ENCODE peak calls at places on chromosomes 3 and 15, in six cellular contexts. F, H, O, W, J and B are unnamed samples.

GRCh38 chr3:30689202-30689641 is 82.8 kb downstream of the TGFBR2 start:
- DNase-seq in F (peak), H (peak), O (no peak), W (peak), J (no peak), B (no peak)

GRCh38 chr3:63670544-63670943 is 18.1 kb downstream of the SNTN start:
- DNase-seq in F (no peak), H (no peak), O (no peak), W (no peak), J (no peak), B (no peak)

GRCh38 chr3:85360742-85361387 is 402.1 kb downstream of the CADM2 start:
- DNase-seq in F (peak), H (no peak), O (no peak), W (peak), J (peak), B (peak)

GRCh38 chr3:8865697-8866096 is 96.3 kb upstream of the OXTR start:
- DNase-seq in F (no peak), H (no peak), O (no peak), W (no peak), J (no peak), B (no peak)

GRCh38 chr15:57607570-57608000 is 15.9 kb downstream of the MYZAP start:
- DNase-seq in F (peak), H (peak), O (no peak), W (peak), J (no peak), B (peak)

GRCh38 chr3:38490288-38490860 is 5.8 kb upstream of the EXOG start:
- DNase-seq in F (no peak), H (peak), O (no peak), W (no peak), J (no peak), B (no peak)

GRCh38 chr15:99006904-99007495 is 592 bp downstream of the PGPEP1L start:
- DNase-seq in F (no peak), H (no peak), O (no peak), W (no peak), J (no peak), B (no peak)

GRCh38 chr15:70792171-70792573 is 28.8 kb upstream of the UACA start:
- DNase-seq in F (no peak), H (peak), O (no peak), W (no peak), J (no peak), B (no peak)

GRCh38 chr3:196197524-196197923 is 13.7 kb downstream of the ZDHHC19 start:
- DNase-seq in F (no peak), H (no peak), O (no peak), W (no peak), J (no peak), B (no peak)

GRCh38 chr3:73768594-73769308 is 144.0 kb upstream of the PDZRN3 start:
- DNase-seq in F (peak), H (peak), O (no peak), W (no peak), J (no peak), B (no peak)

GRCh38 chr3:168249539-168250414 is 154.1 kb upstream of the GOLIM4 start:
- DNase-seq in F (peak), H (peak), O (peak), W (peak), J (peak), B (peak)

GRCh38 chr15:70289191-70289955 is 191.7 kb upstream of the TLE3 start:
- DNase-seq in F (no peak), H (peak), O (peak), W (no peak), J (no peak), B (no peak)